ENCODE peak calls at places on chromosomes 12 and 14, in six cellular contexts. P is pons; I is lung; O is activated naive CD4-positive, alpha-beta T cell treated with anti-CD3 and anti-CD28 coated beads for 36 hours; Y is stimulated activated naive CD4-positive, alpha-beta T cell; E is AG09309. B is an unnamed sample.

GRCh38 chr14:61468063-61468825 is 146.9 kb downstream of the PRKCH start:
- DNase-seq in Y (no peak), I (peak), O (no peak), P (no peak), E (no peak), B (no peak)

GRCh38 chr14:24389266-24389855 is 9.4 kb upstream of the NYNRIN start:
- DNase-seq in O (no peak), Y (no peak), E (no peak), P (no peak), I (no peak), B (peak)

GRCh38 chr12:92080390-92081285 is 65.0 kb downstream of the BTG1 start:
- DNase-seq in O (peak), Y (peak), P (no peak), E (peak), I (no peak), B (peak)

GRCh38 chr14:70873627-70874026 is 33.6 kb upstream of the PCNX1 start:
- DNase-seq in I (no peak), E (no peak), O (peak), P (no peak), Y (peak), B (no peak)

GRCh38 chr12:69619050-69619449 is 8.3 kb upstream of the LRRC10 start:
- DNase-seq in I (no peak), O (no peak), Y (no peak), P (no peak), E (no peak), B (no peak)

GRCh38 chr12:24363177-24363754 is 413.8 kb upstream of the SOX5 start:
- DNase-seq in E (no peak), Y (no peak), P (no peak), I (no peak), O (no peak), B (no peak)

GRCh38 chr12:118357327-118358007 is 15.2 kb downstream of the TAOK3 start:
- DNase-seq in P (peak), E (no peak), I (peak), O (peak), Y (peak), B (peak)

GRCh38 chr12:103785243-103786031 is 55.6 kb downstream of the NT5DC3 start:
- DNase-seq in E (no peak), O (no peak), P (no peak), Y (no peak), I (no peak), B (no peak)

GRCh38 chr14:93797536-93797935 is 9.3 kb upstream of the PRIMA1 start:
- DNase-seq in E (no peak), Y (no peak), P (no peak), O (no peak), I (no peak), B (no peak)

B was measured in mesenchymal stem cell.